ENCODE peak calls at places on chromosomes 11 and 22, in eight cellular contexts. G is stomach; S is CD8-positive, alpha-beta T cell; P is EL; U is NK-92 treated with Interleukin-12 subunit alpha and Interleukin-12 subunit beta, amount 100 ng/mL, for 24 hours; B is stromal cell of bone marrow; C is dorsolateral prefrontal cortex; L is kidney tubule cell. R is an unnamed sample.

GRCh38 chr11:26231252-26231661 is 100.7 kb upstream of the ANO3 start:
- DNase-seq in G (no peak), S (no peak), P (peak), U (no peak), B (peak), C (no peak), L (peak), R (peak)

GRCh38 chr11:61968758-61969390 is 1.4 kb upstream of the FTH1 start:
- DNase-seq in G (peak), S (no peak), P (no peak), U (no peak), B (no peak), C (no peak), L (no peak), R (no peak)

GRCh38 chr11:57801185-57801490 is 39.5 kb downstream of the CTNND1 start:
- DNase-seq in G (no peak), S (no peak), P (no peak), U (no peak), B (no peak), C (no peak), L (peak), R (no peak)

GRCh38 chr11:120306519-120307242 is 18.4 kb upstream of the TLCD5 start:
- DNase-seq in G (peak), S (no peak), P (peak), U (no peak), B (peak), C (no peak), L (peak), R (peak)

GRCh38 chr22:43483669-43484068 is 71.9 kb downstream of the MPPED1 start:
- DNase-seq in G (no peak), S (no peak), P (no peak), U (no peak), B (no peak), C (no peak), L (no peak), R (no peak)

GRCh38 chr11:443542-444199 is 1.9 kb upstream of the ANO9 start:
- DNase-seq in G (no peak), S (no peak), P (peak), U (no peak), B (peak), C (no peak), L (peak), R (no peak)

GRCh38 chr11:28209906-28210305 is 101.7 kb downstream of the METTL15 start:
- DNase-seq in G (no peak), S (no peak), P (no peak), U (no peak), B (no peak), C (no peak), L (peak), R (no peak)

GRCh38 chr22:23752750-23753149 is 1.5 kb downstream of the VPREB3 start:
- DNase-seq in G (no peak), S (no peak), P (no peak), U (no peak), B (no peak), C (no peak), L (no peak), R (no peak)

GRCh38 chr11:47992959-47993820 is 12.8 kb downstream of the PTPRJ start:
- DNase-seq in G (no peak), S (no peak), P (peak), U (no peak), B (peak), C (no peak), L (peak), R (peak)

GRCh38 chr11:35151241-35151640 is 12.3 kb downstream of the CD44 start:
- DNase-seq in G (no peak), S (no peak), P (peak), U (no peak), B (no peak), C (no peak), L (peak), R (no peak)

GRCh38 chr11:3199537-3200295 is 18.9 kb downstream of the MRGPRG start:
- DNase-seq in G (no peak), S (no peak), P (no peak), U (no peak), B (no peak), C (no peak), L (no peak), R (no peak)

GRCh38 chr11:1514349-1515061 is 27.9 kb upstream of the MOB2 start:
- DNase-seq in G (no peak), S (no peak), P (no peak), U (no peak), B (no peak), C (peak), L (no peak), R (no peak)

GRCh38 chr11:75474240-75474639 is 41.2 kb upstream of the KLHL35 start:
- DNase-seq in G (no peak), S (no peak), P (no peak), U (no peak), B (no peak), C (no peak), L (no peak), R (no peak)

R was measured in kidney glomerular epithelial cell.